ENCODE peak calls at places on chromosomes 11 and 22, in five cellular contexts. One of them, this sample, is unnamed.

GRCh38 chr11:131692151-131692550 is 321.7 kb downstream of the NTM start:
- DNase-seq in adrenal gland: no peak
- DNase-seq in neuronal stem cell: no peak
- DNase-seq in right lobe of liver: no peak
- DNase-seq in CD8-positive, alpha-beta memory T cell: no peak
- DNase-seq in this sample: no peak

GRCh38 chr22:38222797-38223119 is 21.0 kb downstream of the MAFF start:
- DNase-seq in adrenal gland: no peak
- DNase-seq in neuronal stem cell: no peak
- DNase-seq in right lobe of liver: no peak
- DNase-seq in CD8-positive, alpha-beta memory T cell: no peak
- DNase-seq in this sample: no peak

GRCh38 chr22:46542011-46542985 is 4.9 kb upstream of the CELSR1 start:
- DNase-seq in adrenal gland: peak; percentile 78
- DNase-seq in neuronal stem cell: peak; percentile 50
- DNase-seq in right lobe of liver: peak; percentile 78
- DNase-seq in CD8-positive, alpha-beta memory T cell: peak; percentile 65
- DNase-seq in this sample: peak; percentile 57

GRCh38 chr22:35838849-35839646 is 121.4 kb downstream of the APOL5 start:
- DNase-seq in adrenal gland: peak; percentile 51
- DNase-seq in neuronal stem cell: peak; percentile 27
- DNase-seq in right lobe of liver: no peak
- DNase-seq in CD8-positive, alpha-beta memory T cell: no peak
- DNase-seq in this sample: no peak

GRCh38 chr11:113048820-113049555 is 87.8 kb downstream of the NCAM1 start:
- DNase-seq in adrenal gland: peak; percentile 70
- DNase-seq in neuronal stem cell: no peak
- DNase-seq in right lobe of liver: no peak
- DNase-seq in CD8-positive, alpha-beta memory T cell: no peak
- DNase-seq in this sample: no peak

GRCh38 chr11:72042059-72042425 is 38.3 kb downstream of the NUMA1 start:
- DNase-seq in adrenal gland: no peak
- DNase-seq in neuronal stem cell: no peak
- DNase-seq in right lobe of liver: no peak
- DNase-seq in CD8-positive, alpha-beta memory T cell: no peak
- DNase-seq in this sample: no peak

GRCh38 chr11:66950113-66950535 is 8.1 kb downstream of the PC start:
- DNase-seq in adrenal gland: peak; percentile 93
- DNase-seq in neuronal stem cell: no peak
- DNase-seq in right lobe of liver: no peak
- DNase-seq in CD8-positive, alpha-beta memory T cell: no peak
- DNase-seq in this sample: no peak

GRCh38 chr22:46754110-46754799 is 8.2 kb upstream of the TBC1D22A start:
- DNase-seq in adrenal gland: peak; percentile 98
- DNase-seq in neuronal stem cell: no peak
- DNase-seq in right lobe of liver: peak; percentile 91
- DNase-seq in CD8-positive, alpha-beta memory T cell: no peak
- DNase-seq in this sample: no peak

GRCh38 chr11:86632499-86633269 is 39.7 kb downstream of the ME3 start:
- DNase-seq in adrenal gland: peak; percentile 80
- DNase-seq in neuronal stem cell: peak; percentile 12
- DNase-seq in right lobe of liver: no peak
- DNase-seq in CD8-positive, alpha-beta memory T cell: no peak
- DNase-seq in this sample: no peak

GRCh38 chr11:97739892-97740782 is 1280.6 kb upstream of the CNTN5 start:
- DNase-seq in adrenal gland: no peak
- DNase-seq in neuronal stem cell: no peak
- DNase-seq in right lobe of liver: no peak
- DNase-seq in CD8-positive, alpha-beta memory T cell: no peak
- DNase-seq in this sample: no peak

GRCh38 chr22:19807914-19808872 is 46.5 kb downstream of the GNB1L start:
- DNase-seq in adrenal gland: no peak
- DNase-seq in neuronal stem cell: no peak
- DNase-seq in right lobe of liver: peak; percentile 28
- DNase-seq in CD8-positive, alpha-beta memory T cell: no peak
- DNase-seq in this sample: no peak

DNA sequence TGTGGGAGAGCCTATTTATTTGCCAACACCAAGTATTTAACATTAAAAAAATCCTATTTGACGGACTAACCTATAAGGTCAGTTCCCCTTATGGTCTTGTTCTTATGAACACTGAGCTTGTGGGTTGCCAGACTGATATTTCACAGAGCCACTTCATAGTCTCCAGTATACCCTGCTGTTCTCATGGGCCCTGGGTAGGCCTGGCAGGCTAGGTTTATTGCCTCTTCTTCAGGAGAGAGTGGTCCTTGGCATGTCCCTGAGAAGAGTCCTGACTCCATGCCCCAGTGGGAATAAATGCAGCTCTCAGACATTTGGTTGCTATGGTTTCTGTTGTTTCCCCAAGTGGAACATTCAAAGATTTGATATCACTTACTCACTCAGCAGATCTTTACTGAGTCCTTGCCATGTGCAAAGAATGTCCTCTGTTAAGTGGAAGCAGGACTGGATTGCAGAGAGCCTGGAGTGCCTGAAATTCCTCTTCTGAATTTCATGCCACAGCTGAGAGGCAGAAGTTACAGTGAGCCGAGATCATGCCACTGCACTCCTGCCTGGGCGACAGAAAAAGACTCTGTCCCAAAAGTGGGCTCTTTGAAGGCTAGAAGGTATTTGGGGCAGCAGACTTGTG is 15.7 kb downstream of the SLC5A1 start:
- DNase-seq in adrenal gland: no peak
- DNase-seq in neuronal stem cell: no peak
- DNase-seq in right lobe of liver: no peak
- DNase-seq in CD8-positive, alpha-beta memory T cell: no peak
- DNase-seq in this sample: no peak
- H3K27ac ChIP-seq in adrenal gland: no peak overlapping the region
- H3K27ac ChIP-seq in neuronal stem cell: no peak overlapping the region
- H3K27ac ChIP-seq in right lobe of liver: no peak overlapping the region
- H3K27ac ChIP-seq in CD8-positive, alpha-beta memory T cell: no peak overlapping the region
- H3K27ac ChIP-seq in this sample: no peak overlapping the region

GRCh38 chr22:42522546-42522945 is 3.0 kb upstream of the RRP7A start:
- DNase-seq in adrenal gland: no peak
- DNase-seq in neuronal stem cell: no peak
- DNase-seq in right lobe of liver: no peak
- DNase-seq in CD8-positive, alpha-beta memory T cell: no peak
- DNase-seq in this sample: no peak

GRCh38 chr22:42520663-42521546 is 1.3 kb upstream of the RRP7A start:
- DNase-seq in adrenal gland: no peak
- DNase-seq in neuronal stem cell: no peak
- DNase-seq in right lobe of liver: no peak
- DNase-seq in CD8-positive, alpha-beta memory T cell: no peak
- DNase-seq in this sample: no peak

GRCh38 chr22:42515896-42516295 is 3.7 kb downstream of the RRP7A start:
- DNase-seq in adrenal gland: peak; percentile 88
- DNase-seq in neuronal stem cell: no peak
- DNase-seq in right lobe of liver: peak; percentile 80
- DNase-seq in CD8-positive, alpha-beta memory T cell: no peak
- DNase-seq in this sample: no peak

GRCh38 chr22:42519544-42520237 is at the start of gene RRP7A:
- DNase-seq in adrenal gland: peak; percentile 74
- DNase-seq in neuronal stem cell: peak; percentile 52
- DNase-seq in right lobe of liver: peak; percentile 84
- DNase-seq in CD8-positive, alpha-beta memory T cell: peak; percentile 90
- DNase-seq in this sample: peak; percentile 73
- H3K27ac ChIP-seq in adrenal gland: no peak within 1 kb of the TSS
- H3K27ac ChIP-seq in neuronal stem cell: no peak within 1 kb of the TSS
- H3K27ac ChIP-seq in right lobe of liver: no peak within 1 kb of the TSS
- H3K27ac ChIP-seq in CD8-positive, alpha-beta memory T cell: peak within 1 kb of the TSS; percentile 70
- H3K27ac ChIP-seq in this sample: peak within 1 kb of the TSS; percentile 83

DNA sequence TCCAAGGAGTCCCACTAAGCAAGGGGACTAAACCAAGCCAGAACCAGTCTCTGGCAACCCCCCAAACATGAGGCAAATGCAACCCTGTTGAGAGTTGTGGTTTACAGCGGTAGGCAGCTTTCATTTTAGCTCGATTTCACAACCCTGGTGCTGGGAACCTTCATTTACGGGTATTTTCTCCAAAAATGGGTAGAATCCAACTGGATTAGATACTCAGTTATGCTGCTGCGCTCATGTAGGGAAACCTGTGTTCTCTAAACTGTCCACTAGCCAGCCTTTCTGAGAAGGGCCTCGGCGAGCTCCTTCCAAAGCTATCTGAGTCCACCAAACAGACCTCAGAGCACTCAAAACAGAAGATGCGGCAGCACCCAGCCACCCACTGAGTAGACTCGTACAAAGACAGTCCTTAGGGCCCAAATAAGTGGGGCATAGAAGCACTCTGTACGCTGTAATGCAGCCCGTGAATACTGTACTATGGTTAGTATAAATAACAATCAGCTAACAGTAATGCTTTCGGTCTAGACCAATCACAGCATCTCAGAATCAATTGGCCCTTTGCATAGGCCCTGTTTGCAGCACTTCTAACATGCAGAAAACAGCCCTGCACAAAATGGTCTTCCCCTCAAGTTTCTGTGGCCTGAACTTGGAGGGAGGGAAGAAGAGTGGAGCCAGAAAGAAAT is 104.7 kb downstream of the ETS1 start:
- DNase-seq in adrenal gland: no peak
- DNase-seq in neuronal stem cell: no peak
- DNase-seq in right lobe of liver: no peak
- DNase-seq in CD8-positive, alpha-beta memory T cell: no peak
- DNase-seq in this sample: no peak
- H3K27ac ChIP-seq in adrenal gland: no peak overlapping the region
- H3K27ac ChIP-seq in neuronal stem cell: no peak overlapping the region
- H3K27ac ChIP-seq in right lobe of liver: peak overlapping the region; percentile 18
- H3K27ac ChIP-seq in CD8-positive, alpha-beta memory T cell: peak overlapping the region; percentile 52
- H3K27ac ChIP-seq in this sample: peak overlapping the region; percentile 3

DNA sequence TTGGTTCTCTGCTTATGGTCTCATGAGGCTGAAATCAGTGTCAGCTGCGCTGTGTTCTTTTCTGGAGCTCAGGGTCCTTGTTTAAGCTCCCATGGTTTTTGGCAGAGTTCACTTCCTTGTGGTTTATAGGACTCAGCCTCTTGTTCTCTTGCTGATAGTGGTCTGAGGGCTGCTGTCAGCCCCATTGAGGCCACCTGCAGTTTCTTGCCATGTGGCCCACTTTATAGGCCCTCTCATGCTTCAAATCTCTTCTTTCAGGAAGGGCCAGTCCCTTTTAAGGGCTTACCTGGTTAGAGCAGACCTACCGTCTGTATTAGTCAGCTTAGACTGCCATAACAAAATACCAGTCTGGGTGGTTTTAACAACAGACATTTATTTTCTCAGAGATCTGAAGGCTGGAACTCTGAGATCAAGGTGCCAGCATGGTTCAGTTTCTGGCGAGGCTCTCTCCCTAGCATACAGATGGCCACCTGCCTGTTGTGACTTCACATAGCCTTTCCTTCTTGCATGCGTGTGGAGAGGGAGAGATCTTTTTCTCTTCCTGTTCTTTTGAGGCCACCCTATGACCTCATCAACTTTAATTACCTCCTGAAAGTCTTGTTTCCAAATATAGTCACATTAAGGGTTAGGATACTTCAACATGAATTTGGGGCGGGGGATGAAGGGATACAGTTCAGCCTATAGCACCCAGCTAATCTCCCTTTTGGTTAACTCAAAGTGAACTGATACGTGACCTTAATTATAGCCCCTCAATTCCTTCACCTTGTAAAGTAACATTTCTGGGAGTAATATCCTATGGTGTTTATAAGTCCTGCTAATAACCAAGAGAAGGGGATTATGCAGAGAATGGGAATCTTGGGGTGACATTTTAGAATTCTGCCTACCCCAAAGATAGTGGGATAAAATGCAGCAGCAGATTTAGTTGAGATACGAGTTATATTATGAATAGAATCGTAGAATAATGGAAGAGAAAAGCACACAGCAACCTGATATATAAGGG is 131.8 kb downstream of the UVRAG start:
- DNase-seq in adrenal gland: no peak
- DNase-seq in neuronal stem cell: no peak
- DNase-seq in right lobe of liver: no peak
- DNase-seq in CD8-positive, alpha-beta memory T cell: no peak
- DNase-seq in this sample: no peak
- H3K27ac ChIP-seq in adrenal gland: peak overlapping the region; percentile 50
- H3K27ac ChIP-seq in neuronal stem cell: no peak overlapping the region
- H3K27ac ChIP-seq in right lobe of liver: no peak overlapping the region
- H3K27ac ChIP-seq in CD8-positive, alpha-beta memory T cell: no peak overlapping the region
- H3K27ac ChIP-seq in this sample: peak overlapping the region; percentile 0

DNA sequence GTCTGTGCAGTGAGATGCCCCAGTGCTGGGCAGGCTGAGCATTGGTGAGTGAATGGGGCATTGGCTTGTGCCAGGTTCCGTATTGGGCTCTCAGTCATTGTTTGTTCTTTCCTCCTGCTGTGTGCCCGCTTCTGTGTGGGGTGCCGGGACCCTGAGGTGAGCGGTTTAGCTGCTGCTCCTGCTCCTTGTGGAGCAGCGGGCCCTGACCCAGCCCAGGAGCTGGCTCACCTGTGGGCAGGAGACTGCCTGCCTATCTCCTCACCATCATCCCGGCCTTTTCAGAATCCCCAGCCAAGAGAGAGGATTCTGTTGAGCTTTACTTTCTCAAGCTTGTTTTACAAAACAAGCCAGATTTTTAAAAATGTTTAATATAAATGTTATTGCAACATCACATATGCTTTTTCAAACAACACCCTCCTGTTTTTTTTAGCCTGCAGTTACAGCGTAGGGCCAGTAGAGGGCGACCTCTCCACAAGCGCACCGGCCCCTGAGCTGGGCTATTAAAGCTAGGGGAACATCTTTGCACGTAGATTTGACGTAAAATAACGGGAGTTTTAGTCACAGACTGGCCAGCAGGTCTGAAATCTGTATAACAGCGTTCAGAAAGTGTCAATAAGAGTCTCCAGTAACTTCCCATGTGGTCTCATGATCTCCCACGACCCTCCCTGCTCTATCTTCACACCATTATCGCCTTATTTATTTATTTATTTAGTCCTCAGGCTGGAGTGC is 25.1 kb upstream of the RELT start:
- DNase-seq in adrenal gland: peak; percentile 68
- DNase-seq in neuronal stem cell: no peak
- DNase-seq in right lobe of liver: no peak
- DNase-seq in CD8-positive, alpha-beta memory T cell: peak; percentile 25
- DNase-seq in this sample: peak; percentile 10
- H3K27ac ChIP-seq in adrenal gland: no peak overlapping the region
- H3K27ac ChIP-seq in neuronal stem cell: peak overlapping the region; percentile 41
- H3K27ac ChIP-seq in right lobe of liver: no peak overlapping the region
- H3K27ac ChIP-seq in CD8-positive, alpha-beta memory T cell: no peak overlapping the region
- H3K27ac ChIP-seq in this sample: no peak overlapping the region

GRCh38 chr11:109089144-109089543 is 332.8 kb upstream of the C11orf87 start:
- DNase-seq in adrenal gland: no peak
- DNase-seq in neuronal stem cell: no peak
- DNase-seq in right lobe of liver: no peak
- DNase-seq in CD8-positive, alpha-beta memory T cell: no peak
- DNase-seq in this sample: no peak
- H3K27ac ChIP-seq in adrenal gland: no peak overlapping the region
- H3K27ac ChIP-seq in neuronal stem cell: no peak overlapping the region
- H3K27ac ChIP-seq in right lobe of liver: no peak overlapping the region
- H3K27ac ChIP-seq in CD8-positive, alpha-beta memory T cell: no peak overlapping the region
- H3K27ac ChIP-seq in this sample: no peak overlapping the region

GRCh38 chr22:31790240-31790639 is 36.4 kb downstream of the DEPDC5 start:
- DNase-seq in adrenal gland: no peak
- DNase-seq in neuronal stem cell: no peak
- DNase-seq in right lobe of liver: no peak
- DNase-seq in CD8-positive, alpha-beta memory T cell: no peak
- DNase-seq in this sample: no peak
- H3K27ac ChIP-seq in adrenal gland: no peak overlapping the region
- H3K27ac ChIP-seq in neuronal stem cell: no peak overlapping the region
- H3K27ac ChIP-seq in right lobe of liver: no peak overlapping the region
- H3K27ac ChIP-seq in CD8-positive, alpha-beta memory T cell: no peak overlapping the region
- H3K27ac ChIP-seq in this sample: no peak overlapping the region

This sample was measured in substantia nigra.